ENCODE peak calls at places on chromosomes 12 and 14, in ten cellular contexts. J, G, M, C, I, S, Z, N, B and K are unnamed samples.

GRCh38 chr14:24310387-24310665 is 386 bp downstream of the LTB4R2 start:
- DNase-seq in I (no peak), S (peak), N (no peak), G (no peak), Z (no peak), B (peak), M (no peak), J (no peak), C (no peak), K (no peak)

GRCh38 chr14:20630340-20631022 is 11.0 kb downstream of the OR6S1 start:
- DNase-seq in N (peak), Z (no peak), B (peak), J (no peak), C (peak), S (no peak), G (peak), I (no peak), M (no peak), K (no peak)

GRCh38 chr14:96888593-96888992 is 91.4 kb downstream of the VRK1 start:
- DNase-seq in M (no peak), B (no peak), S (no peak), G (no peak), N (peak), I (no peak), J (no peak), Z (peak), C (no peak), K (no peak)

GRCh38 chr12:6708968-6709394 is 8.4 kb upstream of the PIANP start:
- DNase-seq in M (no peak), N (peak), S (no peak), I (no peak), J (no peak), Z (no peak), G (peak), B (no peak), C (no peak), K (no peak)

GRCh38 chr14:89330236-89331002 is 86.6 kb downstream of the FOXN3 start:
- DNase-seq in J (no peak), Z (no peak), B (no peak), I (no peak), M (peak), N (no peak), S (peak), G (no peak), C (no peak), K (no peak)

GRCh38 chr12:53274445-53274844 is 6.3 kb downstream of the ESPL1 start:
- DNase-seq in S (no peak), J (no peak), C (no peak), I (no peak), B (no peak), N (no peak), G (no peak), Z (no peak), M (no peak), K (no peak)

GRCh38 chr14:26276757-26277156 is 321.1 kb downstream of the NOVA1 start:
- DNase-seq in S (no peak), I (no peak), C (no peak), G (peak), J (no peak), M (no peak), Z (no peak), N (no peak), B (no peak), K (no peak)

GRCh38 chr12:6778212-6778570 is 5.9 kb downstream of the LAG3 start:
- DNase-seq in M (no peak), G (no peak), I (no peak), J (no peak), S (no peak), Z (peak), N (peak), B (peak), C (no peak), K (no peak)

GRCh38 chr12:85155791-85156190 is 119.6 kb downstream of the LRRIQ1 start:
- DNase-seq in S (no peak), B (no peak), J (no peak), C (no peak), I (no peak), G (peak), M (no peak), N (no peak), Z (no peak), K (no peak)

GRCh38 chr12:8780389-8780788 is 42.0 kb upstream of the A2ML1 start:
- DNase-seq in J (no peak), G (peak), Z (no peak), I (no peak), N (peak), B (no peak), M (peak), C (peak), S (no peak), K (no peak)

GRCh38 chr14:87059060-87059827 is 933.7 kb downstream of the GALC start:
- DNase-seq in J (no peak), M (no peak), Z (no peak), S (peak), I (no peak), G (no peak), B (no peak), C (no peak), N (no peak), K (no peak)

GRCh38 chr14:22375321-22375930 is 213.6 kb downstream of the DAD1 start:
- DNase-seq in N (peak), I (no peak), B (peak), C (peak), M (no peak), Z (no peak), J (no peak), G (peak), S (peak), K (no peak)

GRCh38 chr12:12384601-12385321 is 27.9 kb downstream of the BORCS5 start:
- DNase-seq in B (peak), S (no peak), Z (no peak), I (no peak), N (peak), J (no peak), C (no peak), G (no peak), M (no peak), K (no peak)

GRCh38 chr12:29863665-29864064 is 79.9 kb upstream of the TMTC1 start:
- DNase-seq in G (no peak), Z (no peak), N (no peak), J (no peak), M (no peak), I (no peak), C (no peak), S (no peak), B (no peak), K (no peak)

GRCh38 chr12:76627346-76628135 is 68.0 kb upstream of the OSBPL8 start:
- DNase-seq in G (no peak), J (no peak), M (no peak), C (no peak), S (no peak), Z (no peak), B (no peak), I (no peak), N (no peak), K (no peak)

GRCh38 chr14:101006008-101006407 is 102.5 kb upstream of the RTL1 start:
- DNase-seq in N (no peak), S (no peak), B (no peak), Z (no peak), I (no peak), J (no peak), G (no peak), C (no peak), M (no peak), K (no peak)

GRCh38 chr12:48671231-48671856 is 10.7 kb downstream of the KANSL2 start:
- DNase-seq in S (no peak), N (no peak), Z (no peak), M (no peak), B (no peak), C (no peak), J (no peak), G (peak), I (no peak), K (no peak)

GRCh38 chr12:52147367-52147972 is 44.3 kb downstream of the KRT80 start:
- DNase-seq in J (peak), Z (peak), I (no peak), G (peak), C (peak), N (peak), B (peak), S (peak), M (peak), K (no peak)

GRCh38 chr12:20383612-20384011 is 15.3 kb downstream of the PDE3A start:
- DNase-seq in J (no peak), I (no peak), C (no peak), G (no peak), Z (no peak), N (no peak), M (no peak), B (no peak), S (no peak), K (no peak)

GRCh38 chr14:97077253-97077653 is 280.1 kb downstream of the VRK1 start:
- DNase-seq in I (peak), M (peak), C (peak), B (peak), J (peak), S (peak), G (peak), N (peak), Z (peak), K (no peak)

GRCh38 chr14:74547331-74547927 is 53.9 kb downstream of the ISCA2 start:
- DNase-seq in I (no peak), N (no peak), B (no peak), S (no peak), J (no peak), G (no peak), Z (peak), M (no peak), C (no peak), K (no peak)

GRCh38 chr14:30706704-30707103 is 84.6 kb downstream of the SCFD1 start:
- DNase-seq in M (no peak), B (no peak), Z (peak), C (no peak), G (no peak), I (no peak), S (no peak), J (no peak), N (no peak), K (no peak)

GRCh38 chr12:66418908-66419307 is 116.6 kb downstream of the HELB start:
- DNase-seq in B (no peak), C (no peak), I (no peak), Z (no peak), J (no peak), N (no peak), M (no peak), G (no peak), S (no peak), K (no peak)

GRCh38 chr12:89650239-89650638 is 58.4 kb downstream of the ATP2B1 start:
- DNase-seq in J (no peak), N (no peak), M (no peak), G (peak), C (no peak), Z (no peak), B (no peak), I (no peak), S (no peak), K (no peak)

GRCh38 chr12:57545809-57546437 is 1.1 kb downstream of the DCTN2 start:
- DNase-seq in Z (no peak), J (no peak), N (peak), S (no peak), C (no peak), I (no peak), B (peak), G (peak), M (no peak), K (no peak)

GRCh38 chr14:102484316-102484715 is 25.3 kb downstream of the ANKRD9 start:
- DNase-seq in G (no peak), C (no peak), Z (no peak), I (no peak), S (no peak), J (no peak), M (no peak), N (no peak), B (no peak), K (no peak)

GRCh38 chr14:102490456-102490855 is 19.1 kb downstream of the ANKRD9 start:
- DNase-seq in M (no peak), I (no peak), N (no peak), S (no peak), B (no peak), J (no peak), Z (no peak), C (no peak), G (no peak), K (no peak)

GRCh38 chr14:102485693-102486512 is 23.7 kb downstream of the ANKRD9 start:
- DNase-seq in G (no peak), B (no peak), M (no peak), J (no peak), I (no peak), C (no peak), N (no peak), Z (no peak), S (no peak), K (no peak)

GRCh38 chr14:102487204-102487577 is 22.4 kb downstream of the ANKRD9 start:
- DNase-seq in M (no peak), G (no peak), S (no peak), Z (no peak), N (no peak), C (no peak), B (no peak), I (no peak), J (no peak), K (no peak)

GRCh38 chr14:102486513-102487203 is 22.9 kb downstream of the ANKRD9 start:
- DNase-seq in B (no peak), J (no peak), G (no peak), I (no peak), Z (no peak), C (no peak), M (no peak), N (peak), S (no peak), K (no peak)
- TF ChIP-seq CTCF in B (no peak), J (no peak), G (no peak), I (no peak), Z (no peak), C (no peak), M (no peak), N (peak), S (no peak), K (no peak)

GRCh38 chr12:88166179-88166578 is 24.1 kb downstream of the TMTC3 start:
- DNase-seq in M (no peak), C (no peak), B (no peak), S (no peak), N (no peak), J (no peak), I (no peak), Z (no peak), G (no peak), K (no peak)

GRCh38 chr12:88163371-88163770 is 21.3 kb downstream of the TMTC3 start:
- DNase-seq in G (no peak), N (no peak), Z (no peak), J (no peak), S (no peak), I (no peak), M (no peak), B (no peak), C (no peak), K (no peak)

GRCh38 chr12:88172844-88173407 is 30.8 kb downstream of the TMTC3 start:
- DNase-seq in Z (no peak), S (no peak), B (no peak), G (peak), C (peak), J (no peak), M (no peak), N (no peak), I (no peak), K (no peak)

GRCh38 chr12:88167384-88167783 is 25.3 kb downstream of the TMTC3 start:
- DNase-seq in I (no peak), Z (no peak), S (no peak), G (no peak), N (no peak), C (no peak), M (no peak), B (no peak), J (no peak), K (no peak)
- TF ChIP-seq CTCF in I (no peak), Z (no peak), S (no peak), G (no peak), N (no peak), C (no peak), M (no peak), B (no peak), J (no peak), K (no peak)

GRCh38 chr14:71166434-71166833 is 259.2 kb downstream of the PCNX1 start:
- DNase-seq in M (peak), N (peak), I (no peak), B (peak), J (no peak), S (peak), Z (peak), G (peak), C (no peak), K (no peak)
- TF ChIP-seq CTCF in M (peak), N (peak), I (peak), B (peak), J (no peak), S (peak), Z (peak), G (peak), C (no peak), K (peak)

DNA sequence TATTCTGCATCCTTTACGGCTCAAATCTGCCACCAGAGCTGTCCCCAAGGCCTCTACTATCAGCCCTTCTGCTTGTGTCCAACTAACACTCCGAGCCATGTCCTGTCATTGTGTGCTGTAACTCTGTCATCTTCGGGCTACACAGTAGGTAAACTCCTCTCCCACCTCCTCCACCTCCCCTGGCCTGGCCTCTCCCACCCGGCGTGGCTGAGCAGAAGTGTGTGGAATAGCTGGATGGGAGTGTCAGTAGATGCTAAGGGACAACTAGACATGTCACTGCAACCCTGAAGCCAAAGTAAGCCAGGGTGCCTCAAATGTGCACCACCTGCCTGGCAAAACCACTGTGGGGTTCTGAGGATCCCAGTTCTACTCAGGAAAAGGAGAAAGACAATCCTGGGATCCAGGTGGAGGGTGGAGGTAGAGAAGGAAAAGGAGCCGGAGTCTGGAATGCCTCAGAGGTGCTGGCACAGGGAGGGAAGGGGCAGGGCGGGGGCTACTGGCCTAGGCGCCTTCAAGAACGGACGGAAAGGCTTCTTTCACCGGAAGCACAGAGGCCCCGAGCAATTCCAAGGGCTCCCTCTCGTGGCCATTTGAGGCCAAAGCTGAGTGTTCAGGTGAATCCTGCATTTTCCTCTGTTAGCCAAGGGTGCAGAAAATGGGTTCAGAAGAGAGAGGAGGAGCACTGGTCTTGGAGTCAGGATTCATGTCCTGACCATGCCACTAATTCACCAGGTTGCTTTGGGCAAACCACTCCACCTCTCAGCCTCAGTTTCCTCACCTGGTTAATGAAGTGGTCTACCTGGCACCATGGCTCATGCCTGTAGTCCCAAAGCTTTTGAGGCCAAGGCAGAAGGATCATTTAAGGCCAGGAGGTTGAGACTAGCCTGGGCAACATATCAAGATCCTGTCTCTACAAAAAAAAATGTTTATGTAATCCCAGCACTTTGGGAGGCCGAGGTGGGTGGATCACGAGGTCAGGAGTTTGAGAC is 20.5 kb upstream of the FAM181A start:
- DNase-seq in B (peak), J (peak), N (peak), G (peak), S (peak), Z (peak), I (no peak), M (no peak), C (no peak), K (no peak)
- TF ChIP-seq CTCF in B (peak), J (no peak), N (peak), G (peak), S (peak), Z (peak), I (peak), M (peak), C (peak), K (peak)